ENCODE peak calls at places on chromosomes 4 and X, in seven cellular contexts. Z, S, E, Q, P, H and K are unnamed samples.

GRCh38 chr4:101835121-101835904 is 44.8 kb downstream of the BANK1 start:
- DNase-seq in Z (no peak), S (peak), E (no peak), Q (no peak), P (no peak), H (peak), K (no peak)

GRCh38 chrX:25198891-25199290 is 183.1 kb upstream of the ARX start:
- DNase-seq in Z (no peak), S (no peak), E (no peak), Q (no peak), P (no peak), H (peak), K (no peak)

GRCh38 chrX:14351889-14352288 is 177.4 kb upstream of the GLRA2 start:
- DNase-seq in Z (no peak), S (peak), E (no peak), Q (no peak), P (no peak), H (no peak), K (no peak)

GRCh38 chr4:176660561-176660960 is 132.2 kb downstream of the VEGFC start:
- DNase-seq in Z (no peak), S (no peak), E (no peak), Q (no peak), P (no peak), H (no peak), K (no peak)

GRCh38 chr4:5822617-5823016 is 70.3 kb downstream of the CRMP1 start:
- DNase-seq in Z (no peak), S (no peak), E (no peak), Q (no peak), P (no peak), H (no peak), K (no peak)

GRCh38 chrX:138011461-138011860 is 445.5 kb downstream of the ZIC3 start:
- DNase-seq in Z (no peak), S (no peak), E (no peak), Q (no peak), P (no peak), H (no peak), K (no peak)

GRCh38 chr4:95636061-95636460 is 87.3 kb upstream of the UNC5C start:
- DNase-seq in Z (no peak), S (no peak), E (no peak), Q (no peak), P (no peak), H (no peak), K (no peak)

GRCh38 chrX:151697537-151697936 is 2.3 kb downstream of the PRRG3 start:
- DNase-seq in Z (no peak), S (no peak), E (no peak), Q (no peak), P (no peak), H (peak), K (no peak)

GRCh38 chr4:2150076-2150475 is 90.9 kb downstream of the NAT8L start:
- DNase-seq in Z (no peak), S (no peak), E (no peak), Q (no peak), P (no peak), H (no peak), K (no peak)

GRCh38 chr4:126448093-126448820 is 1133.5 kb downstream of the FAT4 start:
- DNase-seq in Z (no peak), S (no peak), E (no peak), Q (no peak), P (no peak), H (peak), K (no peak)

GRCh38 chrX:538311-538710 is 92.3 kb upstream of the SHOX start:
- DNase-seq in Z (peak), S (no peak), E (no peak), Q (no peak), P (no peak), H (no peak), K (no peak)

GRCh38 chrX:149992918-149993317 is 54.6 kb upstream of the EOLA2 start:
- DNase-seq in Z (no peak), S (no peak), E (no peak), Q (no peak), P (no peak), H (no peak), K (no peak)

GRCh38 chr4:146407669-146408084 is 114.1 kb downstream of the SLC10A7 start:
- DNase-seq in Z (no peak), S (no peak), E (no peak), Q (no peak), P (no peak), H (no peak), K (no peak)

GRCh38 chr4:118927976-118928375 is 39.3 kb downstream of the SYNPO2 start:
- DNase-seq in Z (no peak), S (no peak), E (no peak), Q (no peak), P (no peak), H (no peak), K (no peak)

GRCh38 chr4:176286728-176287127 is 17.7 kb upstream of the ASB5 start:
- DNase-seq in Z (no peak), S (no peak), E (no peak), Q (no peak), P (no peak), H (peak), K (no peak)

GRCh38 chrX:119502727-119503483 is 34.7 kb downstream of the SLC25A5 start:
- DNase-seq in Z (peak), S (peak), E (peak), Q (no peak), P (no peak), H (peak), K (no peak)

GRCh38 chr4:153345011-153345981 is 808 bp downstream of the MND1 start:
- DNase-seq in Z (peak), S (peak), E (peak), Q (no peak), P (peak), H (peak), K (peak)

GRCh38 chr4:186840771-186841301 is 117.2 kb upstream of the FAT1 start:
- DNase-seq in Z (no peak), S (no peak), E (no peak), Q (no peak), P (no peak), H (peak), K (no peak)

GRCh38 chrX:153624196-153625091 is 22.6 kb upstream of the DUSP9 start:
- DNase-seq in Z (no peak), S (no peak), E (no peak), Q (no peak), P (no peak), H (no peak), K (no peak)

GRCh38 chr4:8913858-8914460 is 42.3 kb upstream of the HMX1 start:
- DNase-seq in Z (no peak), S (no peak), E (no peak), Q (peak), P (no peak), H (no peak), K (no peak)